ENCODE peak calls at places on chromosomes 6 and 20, in eight cellular contexts. L is esophagus squamous epithelium; N is right atrium auricular region; Z is fibroblast of the aortic adventitia; C is naive thymus-derived CD4-positive, alpha-beta T cell; P is astrocyte of the cerebellum; Y is right cardiac atrium; T is transverse colon. V is an unnamed sample.

GRCh38 chr20:38590682-38591483 is 9.9 kb downstream of the ADIG start:
- DNase-seq in N (no peak), Z (no peak), C (no peak), L (no peak), P (no peak), Y (no peak), T (no peak), V (no peak)

GRCh38 chr6:150140236-150140969 is 2.4 kb upstream of the PPP1R14C start:
- DNase-seq in N (no peak), C (no peak), Y (no peak), T (no peak), Z (no peak), P (no peak), L (no peak), V (no peak)

GRCh38 chr6:4962905-4963304 is 40.9 kb downstream of the RPP40 start:
- DNase-seq in L (no peak), Y (no peak), Z (no peak), N (no peak), P (no peak), T (no peak), C (no peak), V (no peak)

GRCh38 chr6:106748547-106749207 is 119.3 kb downstream of the QRSL1 start:
- DNase-seq in Z (no peak), Y (no peak), T (no peak), P (no peak), C (no peak), N (no peak), L (no peak), V (no peak)

GRCh38 chr6:132496519-132497180 is 16.3 kb downstream of the STX7 start:
- DNase-seq in C (no peak), T (no peak), L (no peak), Y (no peak), N (no peak), P (no peak), Z (no peak), V (no peak)

GRCh38 chr6:159633196-159633595 is 59.8 kb downstream of the SOD2 start:
- DNase-seq in T (no peak), L (no peak), N (no peak), Z (peak), P (no peak), Y (no peak), C (no peak), V (no peak)

GRCh38 chr20:61170521-61170920 is 81.5 kb upstream of the CDH4 start:
- DNase-seq in C (no peak), L (no peak), Y (no peak), N (no peak), Z (no peak), T (no peak), P (no peak), V (no peak)

GRCh38 chr6:43970913-43971775 is 156.1 kb downstream of the MRPL14 start:
- DNase-seq in T (peak), Y (no peak), P (no peak), L (no peak), C (no peak), N (no peak), Z (no peak), V (no peak)

GRCh38 chr20:13863244-13863643 is 78.4 kb downstream of the NDUFAF5 start:
- DNase-seq in C (no peak), L (no peak), Z (no peak), Y (no peak), P (no peak), T (no peak), N (no peak), V (no peak)

GRCh38 chr20:50304501-50304856 is 113.8 kb downstream of the CEBPB start:
- DNase-seq in N (no peak), C (no peak), Y (peak), Z (peak), T (peak), P (no peak), L (no peak), V (no peak)

GRCh38 chr6:15508363-15509330 is 154.2 kb downstream of the DTNBP1 start:
- DNase-seq in L (no peak), P (no peak), T (no peak), Y (no peak), N (no peak), C (no peak), Z (no peak), V (no peak)

GRCh38 chr6:75930954-75931689 is 141.3 kb downstream of the IMPG1 start:
- DNase-seq in C (no peak), T (no peak), N (no peak), P (no peak), L (no peak), Z (peak), Y (peak), V (peak)

GRCh38 chr6:4340544-4340943 is 205.2 kb upstream of the ECI2 start:
- DNase-seq in Y (no peak), Z (no peak), C (no peak), L (no peak), T (no peak), N (no peak), P (no peak), V (no peak)

GRCh38 chr20:48626226-48626937 is 201.4 kb downstream of the PREX1 start:
- DNase-seq in T (no peak), L (no peak), P (no peak), Z (no peak), Y (no peak), C (peak), N (no peak), V (peak)

GRCh38 chr20:30812739-30813411 is 444.6 kb upstream of the DEFB115 start:
- DNase-seq in Y (no peak), C (no peak), N (no peak), L (no peak), T (no peak), Z (no peak), P (no peak), V (no peak)

GRCh38 chr20:51934301-51935002 is 132.1 kb upstream of the SALL4 start:
- DNase-seq in T (no peak), L (no peak), Y (no peak), Z (no peak), C (no peak), P (no peak), N (no peak), V (no peak)

GRCh38 chr6:119349341-119350201 is at the start of gene MAN1A1:
- DNase-seq in T (peak), P (peak), Y (peak), Z (peak), C (peak), L (peak), N (peak), V (no peak)

GRCh38 chr6:116316772-116317467 is 37.2 kb upstream of the TSPYL1 start:
- DNase-seq in P (no peak), N (peak), C (no peak), L (no peak), Y (peak), T (no peak), Z (peak), V (no peak)

GRCh38 chr6:134662077-134662476 is 287.8 kb downstream of the ALDH8A1 start:
- DNase-seq in L (no peak), N (no peak), T (no peak), C (no peak), Y (no peak), Z (no peak), P (no peak), V (no peak)

GRCh38 chr6:104952911-104953409 is 3.9 kb upstream of the LIN28B start:
- DNase-seq in L (no peak), P (no peak), Y (no peak), C (no peak), N (no peak), Z (no peak), T (no peak), V (no peak)
- H3K4me3 ChIP-seq in L (no peak), P (no peak), Y (no peak), C (no peak), N (no peak), Z (no peak), T (no peak), V (no peak)

GRCh38 chr6:7050099-7050498 is 57.7 kb upstream of the RREB1 start:
- DNase-seq in P (no peak), Z (no peak), T (no peak), C (no peak), L (no peak), Y (no peak), N (no peak), V (no peak)
- H3K4me3 ChIP-seq in P (no peak), Z (no peak), T (no peak), C (no peak), L (no peak), Y (no peak), N (no peak), V (no peak)

DNA sequence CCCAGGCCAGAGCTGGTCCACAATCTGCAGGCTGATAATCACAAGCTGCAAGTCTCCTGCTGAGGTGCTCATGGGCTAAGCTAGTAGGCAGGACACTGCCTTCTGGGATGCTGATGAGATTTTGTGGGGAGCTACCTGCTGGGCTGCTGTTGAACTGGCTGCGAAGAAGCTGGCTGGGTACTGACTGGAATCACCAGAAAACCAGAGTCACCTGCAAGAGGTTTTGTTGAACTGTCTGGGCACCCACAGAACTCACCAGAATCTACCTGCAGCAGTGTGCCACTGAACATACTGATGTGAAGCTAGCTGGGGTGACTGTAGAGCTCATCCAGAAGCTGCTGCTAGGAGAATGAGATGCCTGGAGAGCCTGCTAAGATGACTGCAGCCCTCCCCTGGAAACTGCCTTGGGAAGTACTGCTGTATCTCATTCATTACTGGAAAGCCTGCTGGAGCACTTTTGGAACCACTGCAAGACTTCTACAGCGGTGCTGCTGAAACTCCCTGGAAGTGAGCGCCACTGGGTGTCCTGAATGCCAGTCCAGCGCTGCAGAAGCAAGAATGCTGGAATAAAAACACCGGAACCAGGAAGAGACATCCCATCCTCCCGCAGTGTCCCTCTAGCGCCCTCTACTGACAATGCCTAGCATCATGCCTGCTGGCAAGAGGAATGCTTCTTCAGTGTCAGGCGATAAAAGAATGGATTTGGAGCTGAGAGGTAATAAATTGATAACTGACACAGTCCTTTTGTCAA is 64.9 kb upstream of the ARHGAP18 start:
- DNase-seq in Z (peak), C (peak), P (peak), L (no peak), N (peak), Y (peak), T (peak), V (peak)
- H3K4me3 ChIP-seq in Z (peak), C (no peak), P (peak), L (no peak), N (peak), Y (no peak), T (no peak), V (peak)

DNA sequence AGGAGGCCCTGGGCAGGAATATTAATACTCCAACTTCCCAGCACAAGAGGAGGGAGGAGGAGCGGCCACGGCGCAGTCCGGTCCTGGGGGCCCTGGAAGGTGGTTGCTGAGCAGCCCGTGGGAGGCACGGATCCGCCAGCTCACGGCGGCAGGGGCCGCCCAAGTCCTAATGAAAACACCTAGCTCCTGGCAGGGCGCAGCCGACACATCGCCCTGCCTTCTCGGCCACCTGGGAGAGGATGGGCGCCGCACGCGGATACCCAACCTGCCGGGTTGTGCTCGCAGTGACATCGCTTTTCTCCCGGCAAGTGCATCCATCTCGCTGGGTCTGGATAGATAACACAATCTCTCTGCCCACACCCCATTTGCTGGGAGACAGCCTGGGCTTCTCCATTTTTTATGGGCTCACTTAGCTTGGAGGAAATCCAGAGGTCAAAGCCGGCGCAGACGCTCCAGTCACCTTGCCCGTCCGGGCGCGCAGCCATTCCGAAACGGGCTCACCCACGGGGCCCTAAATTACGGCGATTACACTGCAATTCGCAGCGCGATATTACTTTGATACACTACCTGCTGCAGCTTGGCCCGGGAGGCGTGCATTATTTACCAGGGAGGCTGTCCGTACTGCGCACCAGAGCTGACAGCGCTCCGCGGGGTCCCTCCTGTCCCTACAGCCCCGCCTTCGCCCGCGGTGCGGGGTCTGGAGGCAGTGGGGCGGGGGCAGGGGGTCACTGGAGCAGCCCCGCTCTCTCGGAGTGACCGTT is 36.2 kb upstream of the CCDC167 start:
- DNase-seq in N (no peak), Z (no peak), T (no peak), P (no peak), L (no peak), Y (no peak), C (peak), V (no peak)
- H3K4me3 ChIP-seq in N (peak), Z (no peak), T (peak), P (peak), L (peak), Y (peak), C (peak), V (peak)

DNA sequence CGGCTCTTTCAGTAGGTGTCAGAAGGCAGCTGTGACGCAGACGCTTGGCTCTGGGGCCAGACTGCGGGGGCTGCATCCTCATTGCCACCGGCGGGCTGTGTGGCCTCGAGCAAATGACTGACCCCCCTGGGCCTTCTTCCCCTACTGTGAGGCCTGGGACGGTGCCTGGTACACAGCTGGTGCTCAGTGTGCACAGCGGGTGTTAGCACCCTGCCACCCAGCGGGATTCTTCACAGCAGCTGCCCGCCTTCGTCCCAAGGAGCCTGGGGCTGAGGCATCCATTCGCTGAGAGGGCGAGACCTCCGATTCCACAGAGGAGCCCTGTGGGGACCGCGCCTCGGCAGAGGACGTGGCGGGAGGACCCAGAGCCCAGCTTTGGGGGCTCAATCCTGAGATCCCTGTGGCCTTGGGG is 10.6 kb downstream of the SLCO4A1 start:
- DNase-seq in C (no peak), T (no peak), P (no peak), Z (no peak), L (no peak), N (no peak), Y (no peak), V (no peak)
- H3K4me3 ChIP-seq in C (peak), T (peak), P (no peak), Z (no peak), L (peak), N (peak), Y (no peak), V (no peak)

GRCh38 chr6:70282906-70283461 is 19.9 kb downstream of the COL9A1 start:
- DNase-seq in Z (no peak), L (no peak), Y (peak), N (no peak), C (no peak), P (no peak), T (no peak), V (no peak)
- H3K4me3 ChIP-seq in Z (no peak), L (peak), Y (peak), N (peak), C (no peak), P (no peak), T (peak), V (no peak)

DNA sequence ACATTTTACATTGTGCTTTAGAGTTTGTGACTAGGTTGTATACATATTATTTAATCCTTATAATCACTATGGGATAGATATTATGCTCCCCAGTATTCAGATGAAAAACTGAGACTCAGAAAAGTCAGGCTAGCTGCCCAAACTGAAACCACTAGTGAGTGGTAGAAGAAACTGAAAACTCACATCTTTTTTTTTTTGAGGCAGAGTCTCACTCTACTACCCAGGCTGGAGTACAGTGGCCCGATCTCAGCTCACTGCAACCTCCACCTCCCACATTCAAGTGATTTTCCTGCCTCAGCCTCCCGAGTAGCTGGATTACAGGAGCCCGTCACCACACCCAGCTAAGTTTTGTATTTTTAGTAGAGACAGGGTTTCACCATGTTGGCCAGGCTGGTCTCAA is 22.2 kb downstream of the RNF24 start:
- DNase-seq in L (no peak), P (no peak), Y (no peak), C (no peak), N (no peak), Z (no peak), T (no peak), V (no peak)
- H3K4me3 ChIP-seq in L (no peak), P (no peak), Y (no peak), C (no peak), N (no peak), Z (no peak), T (no peak), V (no peak)

GRCh38 chr20:1694672-1695071 is 37.1 kb upstream of the SIRPG start:
- DNase-seq in L (no peak), Z (no peak), Y (no peak), C (no peak), N (no peak), P (no peak), T (no peak), V (no peak)
- H3K4me3 ChIP-seq in L (no peak), Z (no peak), Y (no peak), C (no peak), N (no peak), P (no peak), T (no peak), V (no peak)

GRCh38 chr6:98844244-98845161 is 10.1 kb downstream of the POU3F2 start:
- DNase-seq in Y (no peak), P (no peak), C (no peak), N (no peak), T (no peak), L (no peak), Z (no peak), V (no peak)

GRCh38 chr6:98841589-98842488 is 7.5 kb downstream of the POU3F2 start:
- DNase-seq in C (no peak), Y (no peak), N (no peak), L (no peak), Z (no peak), T (no peak), P (no peak), V (no peak)

GRCh38 chr6:98845201-98846020 is 11.0 kb downstream of the POU3F2 start:
- DNase-seq in Z (peak), T (peak), Y (peak), L (no peak), C (peak), P (peak), N (peak), V (peak)

GRCh38 chr6:98842489-98843180 is 8.3 kb downstream of the POU3F2 start:
- DNase-seq in N (no peak), C (no peak), L (no peak), P (no peak), Z (no peak), Y (no peak), T (no peak), V (no peak)

GRCh38 chr6:98843274-98844243 is 9.2 kb downstream of the POU3F2 start:
- DNase-seq in C (no peak), Y (no peak), N (no peak), L (no peak), Z (no peak), P (no peak), T (no peak), V (no peak)
- H3K4me3 ChIP-seq in C (no peak), Y (no peak), N (no peak), L (no peak), Z (no peak), P (peak), T (no peak), V (no peak)

DNA sequence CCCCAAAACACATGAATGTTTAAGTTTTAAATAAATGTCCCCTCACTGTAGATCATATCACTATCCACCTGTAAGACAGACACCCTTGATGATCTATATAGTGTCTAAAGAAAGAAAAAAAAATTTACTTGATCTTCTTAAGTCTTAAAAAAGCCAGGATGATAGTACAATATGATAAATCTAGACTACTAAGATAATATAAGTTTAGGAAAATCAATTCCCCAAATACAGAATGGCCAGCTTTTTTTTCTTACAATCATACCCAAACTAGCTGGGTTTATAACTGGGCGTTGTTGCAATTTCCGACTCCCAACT is 14.4 kb downstream of the ZNF217 start:
- DNase-seq in Z (no peak), N (no peak), T (no peak), L (no peak), C (no peak), Y (no peak), P (no peak), V (no peak)
- H3K4me3 ChIP-seq in Z (peak), N (no peak), T (peak), L (peak), C (peak), Y (no peak), P (no peak), V (no peak)

V was measured in AG04449.